ENCODE peak calls at places on chromosomes 2 and 18, in five cellular contexts. E, J, W, Y and H are unnamed samples.

GRCh38 chr18:8890957-8891464 is 185.7 kb downstream of the MTCL1 start:
- DNase-seq in E (peak; percentile 68), J (peak; percentile 49), W (no peak), Y (no peak), H (peak; percentile 74)

GRCh38 chr2:59000796-59001195 is 759.7 kb upstream of the FANCL start:
- DNase-seq in E (no peak), J (no peak), W (no peak), Y (no peak), H (no peak)

GRCh38 chr2:43005975-43006833 is 213.8 kb upstream of the HAAO start:
- DNase-seq in E (no peak), J (no peak), W (peak; percentile 61), Y (no peak), H (no peak)

GRCh38 chr2:158781562-158781961 is 13.6 kb upstream of the DAPL1 start:
- DNase-seq in E (no peak), J (no peak), W (no peak), Y (no peak), H (no peak)

GRCh38 chr18:9017900-9018217 is 84.6 kb upstream of the NDUFV2 start:
- DNase-seq in E (no peak), J (peak; percentile 11), W (no peak), Y (no peak), H (no peak)

GRCh38 chr2:107721581-107721980 is 105.1 kb upstream of the RGPD4 start:
- DNase-seq in E (no peak), J (no peak), W (no peak), Y (no peak), H (no peak)

GRCh38 chr2:5509362-5509761 is 182.8 kb upstream of the SOX11 start:
- DNase-seq in E (no peak), J (no peak), W (no peak), Y (no peak), H (no peak)

GRCh38 chr18:61992285-61992684 is 99.5 kb upstream of the RNF152 start:
- DNase-seq in E (no peak), J (no peak), W (no peak), Y (no peak), H (no peak)

GRCh38 chr2:161412346-161412745 is 3.8 kb upstream of the TBR1 start:
- DNase-seq in E (no peak), J (no peak), W (no peak), Y (no peak), H (no peak)

GRCh38 chr2:120794716-120795115 is 59.0 kb downstream of the GLI2 start:
- DNase-seq in E (no peak), J (no peak), W (no peak), Y (no peak), H (no peak)

GRCh38 chr2:61853086-61853847 is 593 bp downstream of the FAM161A start:
- DNase-seq in E (peak; percentile 79), J (peak; percentile 79), W (no peak), Y (no peak), H (peak; percentile 27)

GRCh38 chr2:3487432-3487831 is 31.9 kb downstream of the ADI1 start:
- DNase-seq in E (no peak), J (no peak), W (no peak), Y (peak; percentile 63), H (no peak)

GRCh38 chr2:113700186-113700841 is 56.1 kb downstream of the SLC35F5 start:
- DNase-seq in E (no peak), J (peak; percentile 18), W (no peak), Y (peak; percentile 65), H (peak; percentile 64)

GRCh38 chr2:219388127-219388844 is 574 bp upstream of the DNPEP start:
- DNase-seq in E (peak; percentile 76), J (peak; percentile 90), W (peak; percentile 99), Y (peak; percentile 100), H (peak; percentile 99)
- TF ChIP-seq POLR2A in E (no peak), J (peak; percentile 9), W (no peak), Y (peak; percentile 40), H (peak; percentile 20)

GRCh38 chr2:217827430-217828201 is 175.2 kb downstream of the TNS1 start:
- DNase-seq in E (no peak), J (no peak), W (no peak), Y (peak; percentile 75), H (peak; percentile 100)
- TF ChIP-seq POLR2A in E (no peak), J (no peak), W (no peak), Y (no peak), H (peak; percentile 90)

DNA sequence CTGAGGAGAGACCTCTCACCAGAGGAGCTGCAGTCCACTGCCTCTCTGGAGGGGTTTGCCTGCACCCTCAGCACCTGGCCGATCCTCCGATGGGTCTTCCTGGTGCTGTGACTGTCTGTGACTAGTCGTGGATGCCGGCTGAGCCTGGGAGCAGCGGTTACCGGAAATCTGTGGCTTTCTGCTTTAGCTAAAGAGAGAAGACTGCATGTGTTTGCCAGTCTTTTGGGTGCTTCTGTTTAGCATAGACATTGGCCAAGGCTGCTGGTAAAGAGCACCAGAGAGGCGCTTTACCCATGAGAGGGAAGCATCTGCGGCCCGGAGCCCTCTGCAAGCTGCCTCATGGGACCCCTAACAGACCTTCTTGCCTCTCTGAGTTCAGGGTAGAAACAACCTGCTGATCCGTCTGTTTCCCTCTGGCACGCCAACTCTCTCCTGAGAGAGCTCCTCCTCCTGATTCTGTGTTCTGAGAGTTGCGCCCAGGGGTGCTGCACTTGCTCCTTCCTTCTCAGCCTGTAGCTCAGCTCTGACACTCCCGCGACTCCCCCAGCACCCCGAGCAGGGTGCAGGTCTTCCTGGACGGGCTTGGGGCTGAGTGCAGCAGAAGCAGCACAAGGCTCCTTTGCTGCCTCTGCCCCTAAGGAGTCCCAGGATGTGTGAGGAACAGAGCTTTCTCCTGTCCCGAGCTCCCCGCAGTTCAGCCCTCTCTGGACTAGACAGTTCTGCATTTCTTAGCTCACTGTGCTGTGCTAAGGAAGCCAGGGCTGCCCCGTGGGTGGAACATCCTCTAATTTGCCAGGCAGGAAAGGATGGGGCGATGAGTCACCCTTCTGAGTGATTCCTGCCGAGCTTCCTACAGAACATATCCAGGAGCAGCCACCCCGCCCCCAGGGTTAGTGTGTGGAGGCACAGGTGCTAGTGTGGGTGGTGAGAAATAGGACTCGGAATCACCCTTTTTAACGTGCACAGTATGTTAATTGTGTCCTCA is 203.2 kb downstream of the SH3RF3 start:
- DNase-seq in E (peak; percentile 22), J (peak; percentile 78), W (peak; percentile 89), Y (peak; percentile 84), H (no peak)
- TF ChIP-seq POLR2A in E (no peak), J (peak; percentile 24), W (no peak), Y (peak; percentile 15), H (no peak)

GRCh38 chr18:58102875-58103274 is 58.8 kb downstream of the NEDD4L start:
- DNase-seq in E (no peak), J (no peak), W (no peak), Y (no peak), H (no peak)
- TF ChIP-seq POLR2A in E (no peak), J (no peak), W (no peak), Y (no peak), H (no peak)